ENCODE peak calls at places on chromosomes 6 and 20, in ten cellular contexts. One of them, this sample, is unnamed.

GRCh38 chr20:7523288-7523687 is 417.0 kb downstream of the HAO1 start:
- DNase-seq in NCI-H226: no peak
- DNase-seq in HT1080: no peak
- DNase-seq in stimulated activated effector memory CD8-positive, alpha-beta T cell treated with anti-CD3 and anti-CD28 coated beads, Interleukin-12 subunit alpha, Interleukin-12 subunit beta, amount 100 ng/mL, for 72 hours: no peak
- DNase-seq in MV-4-11: no peak
- DNase-seq in AG08396: no peak
- DNase-seq in brain microvascular endothelial cell: no peak
- DNase-seq in Ammon's horn: no peak
- DNase-seq in T1000: no peak
- DNase-seq in PC-9: no peak
- DNase-seq in this sample: peak; percentile 14

GRCh38 chr6:44388135-44388487 is 605 bp downstream of the CDC5L start:
- DNase-seq in NCI-H226: no peak
- DNase-seq in HT1080: no peak
- DNase-seq in stimulated activated effector memory CD8-positive, alpha-beta T cell treated with anti-CD3 and anti-CD28 coated beads, Interleukin-12 subunit alpha, Interleukin-12 subunit beta, amount 100 ng/mL, for 72 hours: peak; percentile 11
- DNase-seq in MV-4-11: no peak
- DNase-seq in AG08396: no peak
- DNase-seq in brain microvascular endothelial cell: no peak
- DNase-seq in Ammon's horn: peak; percentile 18
- DNase-seq in T1000: no peak
- DNase-seq in PC-9: no peak
- DNase-seq in this sample: no peak

GRCh38 chr20:50248104-50248631 is 57.5 kb downstream of the CEBPB start:
- DNase-seq in NCI-H226: peak; percentile 74
- DNase-seq in HT1080: peak; percentile 59
- DNase-seq in stimulated activated effector memory CD8-positive, alpha-beta T cell treated with anti-CD3 and anti-CD28 coated beads, Interleukin-12 subunit alpha, Interleukin-12 subunit beta, amount 100 ng/mL, for 72 hours: no peak
- DNase-seq in MV-4-11: no peak
- DNase-seq in AG08396: no peak
- DNase-seq in brain microvascular endothelial cell: peak; percentile 15
- DNase-seq in Ammon's horn: no peak
- DNase-seq in T1000: peak; percentile 45
- DNase-seq in PC-9: peak; percentile 88
- DNase-seq in this sample: no peak

GRCh38 chr6:25769983-25770382 is 15.4 kb downstream of the SLC17A4 start:
- DNase-seq in NCI-H226: peak; percentile 51
- DNase-seq in HT1080: no peak
- DNase-seq in stimulated activated effector memory CD8-positive, alpha-beta T cell treated with anti-CD3 and anti-CD28 coated beads, Interleukin-12 subunit alpha, Interleukin-12 subunit beta, amount 100 ng/mL, for 72 hours: no peak
- DNase-seq in MV-4-11: no peak
- DNase-seq in AG08396: no peak
- DNase-seq in brain microvascular endothelial cell: no peak
- DNase-seq in Ammon's horn: no peak
- DNase-seq in T1000: no peak
- DNase-seq in PC-9: peak; percentile 69
- DNase-seq in this sample: no peak

GRCh38 chr6:84399003-84399402 is 171.6 kb upstream of the CEP162 start:
- DNase-seq in NCI-H226: no peak
- DNase-seq in HT1080: no peak
- DNase-seq in stimulated activated effector memory CD8-positive, alpha-beta T cell treated with anti-CD3 and anti-CD28 coated beads, Interleukin-12 subunit alpha, Interleukin-12 subunit beta, amount 100 ng/mL, for 72 hours: no peak
- DNase-seq in MV-4-11: no peak
- DNase-seq in AG08396: no peak
- DNase-seq in brain microvascular endothelial cell: no peak
- DNase-seq in Ammon's horn: no peak
- DNase-seq in T1000: no peak
- DNase-seq in PC-9: no peak
- DNase-seq in this sample: no peak

GRCh38 chr20:37336369-37337207 is 9.4 kb upstream of the SRC start:
- DNase-seq in NCI-H226: no peak
- DNase-seq in HT1080: no peak
- DNase-seq in stimulated activated effector memory CD8-positive, alpha-beta T cell treated with anti-CD3 and anti-CD28 coated beads, Interleukin-12 subunit alpha, Interleukin-12 subunit beta, amount 100 ng/mL, for 72 hours: no peak
- DNase-seq in MV-4-11: peak; percentile 95
- DNase-seq in AG08396: no peak
- DNase-seq in brain microvascular endothelial cell: no peak
- DNase-seq in Ammon's horn: peak; percentile 62
- DNase-seq in T1000: no peak
- DNase-seq in PC-9: no peak
- DNase-seq in this sample: no peak

GRCh38 chr6:106159531-106159940 is 73.4 kb downstream of the PRDM1 start:
- DNase-seq in NCI-H226: peak; percentile 63
- DNase-seq in HT1080: peak; percentile 91
- DNase-seq in stimulated activated effector memory CD8-positive, alpha-beta T cell treated with anti-CD3 and anti-CD28 coated beads, Interleukin-12 subunit alpha, Interleukin-12 subunit beta, amount 100 ng/mL, for 72 hours: no peak
- DNase-seq in MV-4-11: peak; percentile 9
- DNase-seq in AG08396: peak; percentile 89
- DNase-seq in brain microvascular endothelial cell: peak; percentile 86
- DNase-seq in Ammon's horn: no peak
- DNase-seq in T1000: peak; percentile 43
- DNase-seq in PC-9: peak; percentile 72
- DNase-seq in this sample: peak; percentile 59

GRCh38 chr20:44075191-44075949 is 111.6 kb downstream of the JPH2 start:
- DNase-seq in NCI-H226: no peak
- DNase-seq in HT1080: no peak
- DNase-seq in stimulated activated effector memory CD8-positive, alpha-beta T cell treated with anti-CD3 and anti-CD28 coated beads, Interleukin-12 subunit alpha, Interleukin-12 subunit beta, amount 100 ng/mL, for 72 hours: no peak
- DNase-seq in MV-4-11: peak; percentile 38
- DNase-seq in AG08396: no peak
- DNase-seq in brain microvascular endothelial cell: no peak
- DNase-seq in Ammon's horn: no peak
- DNase-seq in T1000: no peak
- DNase-seq in PC-9: no peak
- DNase-seq in this sample: no peak

GRCh38 chr6:108452725-108453195 is 108.0 kb upstream of the FOXO3 start:
- DNase-seq in NCI-H226: no peak
- DNase-seq in HT1080: peak; percentile 18
- DNase-seq in stimulated activated effector memory CD8-positive, alpha-beta T cell treated with anti-CD3 and anti-CD28 coated beads, Interleukin-12 subunit alpha, Interleukin-12 subunit beta, amount 100 ng/mL, for 72 hours: no peak
- DNase-seq in MV-4-11: no peak
- DNase-seq in AG08396: no peak
- DNase-seq in brain microvascular endothelial cell: peak; percentile 89
- DNase-seq in Ammon's horn: no peak
- DNase-seq in T1000: no peak
- DNase-seq in PC-9: no peak
- DNase-seq in this sample: no peak

GRCh38 chr6:35343092-35343834 is 905 bp downstream of the PPARD start:
- DNase-seq in NCI-H226: no peak
- DNase-seq in HT1080: no peak
- DNase-seq in stimulated activated effector memory CD8-positive, alpha-beta T cell treated with anti-CD3 and anti-CD28 coated beads, Interleukin-12 subunit alpha, Interleukin-12 subunit beta, amount 100 ng/mL, for 72 hours: no peak
- DNase-seq in MV-4-11: peak; percentile 83
- DNase-seq in AG08396: peak; percentile 39
- DNase-seq in brain microvascular endothelial cell: no peak
- DNase-seq in Ammon's horn: peak; percentile 51
- DNase-seq in T1000: no peak
- DNase-seq in PC-9: no peak
- DNase-seq in this sample: peak; percentile 11

GRCh38 chr6:33081098-33081824 is 5.5 kb downstream of the HLA-DPB1 start:
- DNase-seq in NCI-H226: no peak
- DNase-seq in HT1080: no peak
- DNase-seq in stimulated activated effector memory CD8-positive, alpha-beta T cell treated with anti-CD3 and anti-CD28 coated beads, Interleukin-12 subunit alpha, Interleukin-12 subunit beta, amount 100 ng/mL, for 72 hours: no peak
- DNase-seq in MV-4-11: no peak
- DNase-seq in AG08396: no peak
- DNase-seq in brain microvascular endothelial cell: no peak
- DNase-seq in Ammon's horn: no peak
- DNase-seq in T1000: no peak
- DNase-seq in PC-9: no peak
- DNase-seq in this sample: no peak

GRCh38 chr6:2937627-2938003 is 33.8 kb downstream of the SERPINB6 start:
- DNase-seq in NCI-H226: no peak
- DNase-seq in HT1080: no peak
- DNase-seq in stimulated activated effector memory CD8-positive, alpha-beta T cell treated with anti-CD3 and anti-CD28 coated beads, Interleukin-12 subunit alpha, Interleukin-12 subunit beta, amount 100 ng/mL, for 72 hours: no peak
- DNase-seq in MV-4-11: peak; percentile 31
- DNase-seq in AG08396: no peak
- DNase-seq in brain microvascular endothelial cell: no peak
- DNase-seq in Ammon's horn: no peak
- DNase-seq in T1000: no peak
- DNase-seq in PC-9: no peak
- DNase-seq in this sample: no peak

GRCh38 chr6:160327981-160328380 is 20.2 kb upstream of the SLC22A3 start:
- DNase-seq in NCI-H226: no peak
- DNase-seq in HT1080: no peak
- DNase-seq in stimulated activated effector memory CD8-positive, alpha-beta T cell treated with anti-CD3 and anti-CD28 coated beads, Interleukin-12 subunit alpha, Interleukin-12 subunit beta, amount 100 ng/mL, for 72 hours: no peak
- DNase-seq in MV-4-11: no peak
- DNase-seq in AG08396: no peak
- DNase-seq in brain microvascular endothelial cell: no peak
- DNase-seq in Ammon's horn: no peak
- DNase-seq in T1000: no peak
- DNase-seq in PC-9: no peak
- DNase-seq in this sample: peak; percentile 44

GRCh38 chr6:146389740-146390139 is 153.9 kb upstream of the RAB32 start:
- DNase-seq in NCI-H226: no peak
- DNase-seq in HT1080: no peak
- DNase-seq in stimulated activated effector memory CD8-positive, alpha-beta T cell treated with anti-CD3 and anti-CD28 coated beads, Interleukin-12 subunit alpha, Interleukin-12 subunit beta, amount 100 ng/mL, for 72 hours: no peak
- DNase-seq in MV-4-11: peak; percentile 2
- DNase-seq in AG08396: no peak
- DNase-seq in brain microvascular endothelial cell: no peak
- DNase-seq in Ammon's horn: peak; percentile 37
- DNase-seq in T1000: no peak
- DNase-seq in PC-9: no peak
- DNase-seq in this sample: no peak

GRCh38 chr20:57342829-57343228 is 8.2 kb upstream of the RAE1 start:
- DNase-seq in NCI-H226: peak; percentile 25
- DNase-seq in HT1080: no peak
- DNase-seq in stimulated activated effector memory CD8-positive, alpha-beta T cell treated with anti-CD3 and anti-CD28 coated beads, Interleukin-12 subunit alpha, Interleukin-12 subunit beta, amount 100 ng/mL, for 72 hours: no peak
- DNase-seq in MV-4-11: no peak
- DNase-seq in AG08396: no peak
- DNase-seq in brain microvascular endothelial cell: peak; percentile 20
- DNase-seq in Ammon's horn: no peak
- DNase-seq in T1000: no peak
- DNase-seq in PC-9: peak; percentile 81
- DNase-seq in this sample: peak; percentile 60

GRCh38 chr20:2005359-2005758 is 11.5 kb upstream of the PDYN start:
- DNase-seq in NCI-H226: peak; percentile 5
- DNase-seq in HT1080: peak; percentile 25
- DNase-seq in stimulated activated effector memory CD8-positive, alpha-beta T cell treated with anti-CD3 and anti-CD28 coated beads, Interleukin-12 subunit alpha, Interleukin-12 subunit beta, amount 100 ng/mL, for 72 hours: no peak
- DNase-seq in MV-4-11: no peak
- DNase-seq in AG08396: no peak
- DNase-seq in brain microvascular endothelial cell: no peak
- DNase-seq in Ammon's horn: no peak
- DNase-seq in T1000: no peak
- DNase-seq in PC-9: no peak
- DNase-seq in this sample: peak; percentile 40

GRCh38 chr6:34490390-34491090 is 24.7 kb downstream of the PACSIN1 start:
- DNase-seq in NCI-H226: no peak
- DNase-seq in HT1080: no peak
- DNase-seq in stimulated activated effector memory CD8-positive, alpha-beta T cell treated with anti-CD3 and anti-CD28 coated beads, Interleukin-12 subunit alpha, Interleukin-12 subunit beta, amount 100 ng/mL, for 72 hours: no peak
- DNase-seq in MV-4-11: no peak
- DNase-seq in AG08396: no peak
- DNase-seq in brain microvascular endothelial cell: no peak
- DNase-seq in Ammon's horn: no peak
- DNase-seq in T1000: no peak
- DNase-seq in PC-9: no peak
- DNase-seq in this sample: no peak

GRCh38 chr20:49320460-49320859 is 42.6 kb upstream of the ZNFX1 start:
- DNase-seq in NCI-H226: peak; percentile 60
- DNase-seq in HT1080: peak; percentile 44
- DNase-seq in stimulated activated effector memory CD8-positive, alpha-beta T cell treated with anti-CD3 and anti-CD28 coated beads, Interleukin-12 subunit alpha, Interleukin-12 subunit beta, amount 100 ng/mL, for 72 hours: no peak
- DNase-seq in MV-4-11: no peak
- DNase-seq in AG08396: peak; percentile 61
- DNase-seq in brain microvascular endothelial cell: peak; percentile 49
- DNase-seq in Ammon's horn: peak; percentile 35
- DNase-seq in T1000: no peak
- DNase-seq in PC-9: peak; percentile 64
- DNase-seq in this sample: no peak

GRCh38 chr20:11726021-11726420 is 191.7 kb upstream of the BTBD3 start:
- DNase-seq in NCI-H226: no peak
- DNase-seq in HT1080: no peak
- DNase-seq in stimulated activated effector memory CD8-positive, alpha-beta T cell treated with anti-CD3 and anti-CD28 coated beads, Interleukin-12 subunit alpha, Interleukin-12 subunit beta, amount 100 ng/mL, for 72 hours: no peak
- DNase-seq in MV-4-11: peak; percentile 98
- DNase-seq in AG08396: no peak
- DNase-seq in brain microvascular endothelial cell: peak; percentile 5
- DNase-seq in Ammon's horn: peak; percentile 51
- DNase-seq in T1000: no peak
- DNase-seq in PC-9: no peak
- DNase-seq in this sample: no peak